ENCODE peak calls at places on chromosomes 5 and 9, in six cellular contexts. One of them, this sample, is unnamed.

GRCh38 chr9:108151161-108151586 is 661.6 kb upstream of the KLF4 start:
- DNase-seq in stimulated activated naive B cell treated with anti-CD40 and anti-IgM and Interleukin-4, amounts not matched to agents 10 μg/mL and 1 μg/mL and 100 μg/mL, for 72 hours: no peak
- DNase-seq in HS-27A: peak; percentile 50
- DNase-seq in head of caudate nucleus: no peak
- DNase-seq in AG09319: no peak
- DNase-seq in RWPE1: peak; percentile 36
- DNase-seq in this sample: no peak

GRCh38 chr9:134602547-134603362 is 38.8 kb upstream of the COL5A1 start:
- DNase-seq in RWPE1: peak; percentile 34
- DNase-seq in head of caudate nucleus: no peak
- DNase-seq in HS-27A: peak; percentile 95
- DNase-seq in stimulated activated naive B cell treated with anti-CD40 and anti-IgM and Interleukin-4, amounts not matched to agents 10 μg/mL and 1 μg/mL and 100 μg/mL, for 72 hours: no peak
- DNase-seq in AG09319: peak; percentile 87
- DNase-seq in this sample: no peak

GRCh38 chr5:98424681-98425454 is 348.6 kb upstream of the RGMB start:
- DNase-seq in RWPE1: no peak
- DNase-seq in AG09319: peak; percentile 53
- DNase-seq in head of caudate nucleus: no peak
- DNase-seq in stimulated activated naive B cell treated with anti-CD40 and anti-IgM and Interleukin-4, amounts not matched to agents 10 μg/mL and 1 μg/mL and 100 μg/mL, for 72 hours: no peak
- DNase-seq in HS-27A: no peak
- DNase-seq in this sample: no peak

GRCh38 chr5:74673011-74673790 is 11.8 kb upstream of the HEXB start:
- DNase-seq in AG09319: peak; percentile 18
- DNase-seq in RWPE1: peak; percentile 45
- DNase-seq in head of caudate nucleus: peak; percentile 79
- DNase-seq in HS-27A: no peak
- DNase-seq in stimulated activated naive B cell treated with anti-CD40 and anti-IgM and Interleukin-4, amounts not matched to agents 10 μg/mL and 1 μg/mL and 100 μg/mL, for 72 hours: no peak
- DNase-seq in this sample: peak; percentile 75

GRCh38 chr9:113907282-113907681 is 31.2 kb downstream of the ZNF618 start:
- DNase-seq in stimulated activated naive B cell treated with anti-CD40 and anti-IgM and Interleukin-4, amounts not matched to agents 10 μg/mL and 1 μg/mL and 100 μg/mL, for 72 hours: no peak
- DNase-seq in head of caudate nucleus: no peak
- DNase-seq in AG09319: no peak
- DNase-seq in RWPE1: no peak
- DNase-seq in HS-27A: no peak
- DNase-seq in this sample: no peak

GRCh38 chr9:13443380-13444271 is 164.1 kb upstream of the MPDZ start:
- DNase-seq in head of caudate nucleus: peak; percentile 85
- DNase-seq in RWPE1: no peak
- DNase-seq in AG09319: no peak
- DNase-seq in HS-27A: no peak
- DNase-seq in stimulated activated naive B cell treated with anti-CD40 and anti-IgM and Interleukin-4, amounts not matched to agents 10 μg/mL and 1 μg/mL and 100 μg/mL, for 72 hours: no peak
- DNase-seq in this sample: peak; percentile 80

GRCh38 chr5:76204713-76205112 is 121.5 kb downstream of the SV2C start:
- DNase-seq in RWPE1: peak; percentile 68
- DNase-seq in HS-27A: no peak
- DNase-seq in AG09319: no peak
- DNase-seq in stimulated activated naive B cell treated with anti-CD40 and anti-IgM and Interleukin-4, amounts not matched to agents 10 μg/mL and 1 μg/mL and 100 μg/mL, for 72 hours: no peak
- DNase-seq in head of caudate nucleus: no peak
- DNase-seq in this sample: no peak

GRCh38 chr5:14153932-14154646 is 10.9 kb downstream of the TRIO start:
- DNase-seq in stimulated activated naive B cell treated with anti-CD40 and anti-IgM and Interleukin-4, amounts not matched to agents 10 μg/mL and 1 μg/mL and 100 μg/mL, for 72 hours: no peak
- DNase-seq in AG09319: no peak
- DNase-seq in head of caudate nucleus: peak; percentile 68
- DNase-seq in RWPE1: peak; percentile 61
- DNase-seq in HS-27A: no peak
- DNase-seq in this sample: no peak

GRCh38 chr9:108389056-108389455 is 466.7 kb downstream of the ACTL7B start:
- DNase-seq in AG09319: no peak
- DNase-seq in RWPE1: no peak
- DNase-seq in stimulated activated naive B cell treated with anti-CD40 and anti-IgM and Interleukin-4, amounts not matched to agents 10 μg/mL and 1 μg/mL and 100 μg/mL, for 72 hours: no peak
- DNase-seq in head of caudate nucleus: no peak
- DNase-seq in HS-27A: no peak
- DNase-seq in this sample: no peak

GRCh38 chr9:76619645-76620044 is 144.6 kb upstream of the PCA3 start:
- DNase-seq in HS-27A: no peak
- DNase-seq in AG09319: peak; percentile 19
- DNase-seq in RWPE1: no peak
- DNase-seq in head of caudate nucleus: no peak
- DNase-seq in stimulated activated naive B cell treated with anti-CD40 and anti-IgM and Interleukin-4, amounts not matched to agents 10 μg/mL and 1 μg/mL and 100 μg/mL, for 72 hours: no peak
- DNase-seq in this sample: no peak

GRCh38 chr9:96232539-96233241 is 69.3 kb downstream of the HSD17B3 start:
- DNase-seq in stimulated activated naive B cell treated with anti-CD40 and anti-IgM and Interleukin-4, amounts not matched to agents 10 μg/mL and 1 μg/mL and 100 μg/mL, for 72 hours: no peak
- DNase-seq in HS-27A: no peak
- DNase-seq in AG09319: no peak
- DNase-seq in RWPE1: peak; percentile 82
- DNase-seq in head of caudate nucleus: peak; percentile 76
- DNase-seq in this sample: no peak

GRCh38 chr5:152642880-152643279 is 237.8 kb upstream of the NMUR2 start:
- DNase-seq in stimulated activated naive B cell treated with anti-CD40 and anti-IgM and Interleukin-4, amounts not matched to agents 10 μg/mL and 1 μg/mL and 100 μg/mL, for 72 hours: no peak
- DNase-seq in HS-27A: no peak
- DNase-seq in AG09319: no peak
- DNase-seq in RWPE1: no peak
- DNase-seq in head of caudate nucleus: no peak
- DNase-seq in this sample: no peak

GRCh38 chr5:111948517-111948916 is 191.5 kb upstream of the NREP start:
- DNase-seq in RWPE1: peak; percentile 57
- DNase-seq in stimulated activated naive B cell treated with anti-CD40 and anti-IgM and Interleukin-4, amounts not matched to agents 10 μg/mL and 1 μg/mL and 100 μg/mL, for 72 hours: no peak
- DNase-seq in AG09319: peak; percentile 86
- DNase-seq in head of caudate nucleus: no peak
- DNase-seq in HS-27A: no peak
- DNase-seq in this sample: no peak

GRCh38 chr9:71895122-71895521 is 15.9 kb downstream of the ABHD17B start:
- DNase-seq in AG09319: no peak
- DNase-seq in HS-27A: no peak
- DNase-seq in stimulated activated naive B cell treated with anti-CD40 and anti-IgM and Interleukin-4, amounts not matched to agents 10 μg/mL and 1 μg/mL and 100 μg/mL, for 72 hours: no peak
- DNase-seq in RWPE1: peak; percentile 39
- DNase-seq in head of caudate nucleus: no peak
- DNase-seq in this sample: no peak

GRCh38 chr9:120712539-120713031 is 1.7 kb downstream of the MEGF9 start:
- DNase-seq in AG09319: no peak
- DNase-seq in HS-27A: no peak
- DNase-seq in head of caudate nucleus: no peak
- DNase-seq in stimulated activated naive B cell treated with anti-CD40 and anti-IgM and Interleukin-4, amounts not matched to agents 10 μg/mL and 1 μg/mL and 100 μg/mL, for 72 hours: no peak
- DNase-seq in RWPE1: no peak
- DNase-seq in this sample: no peak

GRCh38 chr5:177194278-177194677 is 60.7 kb downstream of the NSD1 start:
- DNase-seq in RWPE1: peak; percentile 86
- DNase-seq in head of caudate nucleus: peak; percentile 56
- DNase-seq in HS-27A: peak; percentile 79
- DNase-seq in stimulated activated naive B cell treated with anti-CD40 and anti-IgM and Interleukin-4, amounts not matched to agents 10 μg/mL and 1 μg/mL and 100 μg/mL, for 72 hours: no peak
- DNase-seq in AG09319: peak; percentile 90
- DNase-seq in this sample: peak; percentile 35

GRCh38 chr5:11128021-11128420 is 367.0 kb upstream of the DAP start:
- DNase-seq in HS-27A: no peak
- DNase-seq in head of caudate nucleus: no peak
- DNase-seq in RWPE1: no peak
- DNase-seq in stimulated activated naive B cell treated with anti-CD40 and anti-IgM and Interleukin-4, amounts not matched to agents 10 μg/mL and 1 μg/mL and 100 μg/mL, for 72 hours: no peak
- DNase-seq in AG09319: no peak
- DNase-seq in this sample: no peak

GRCh38 chr9:131627846-131628820 is 82.8 kb downstream of the PRRT1B start:
- DNase-seq in HS-27A: no peak
- DNase-seq in RWPE1: no peak
- DNase-seq in AG09319: no peak
- DNase-seq in stimulated activated naive B cell treated with anti-CD40 and anti-IgM and Interleukin-4, amounts not matched to agents 10 μg/mL and 1 μg/mL and 100 μg/mL, for 72 hours: peak; percentile 69
- DNase-seq in head of caudate nucleus: no peak
- DNase-seq in this sample: no peak

GRCh38 chr9:133225171-133226011 is 16.3 kb upstream of the OBP2B start:
- DNase-seq in HS-27A: no peak
- DNase-seq in stimulated activated naive B cell treated with anti-CD40 and anti-IgM and Interleukin-4, amounts not matched to agents 10 μg/mL and 1 μg/mL and 100 μg/mL, for 72 hours: no peak
- DNase-seq in head of caudate nucleus: no peak
- DNase-seq in AG09319: no peak
- DNase-seq in RWPE1: no peak
- DNase-seq in this sample: no peak

GRCh38 chr5:59833448-59833847 is 60.1 kb downstream of the PDE4D start:
- DNase-seq in HS-27A: no peak
- DNase-seq in RWPE1: no peak
- DNase-seq in head of caudate nucleus: no peak
- DNase-seq in AG09319: no peak
- DNase-seq in stimulated activated naive B cell treated with anti-CD40 and anti-IgM and Interleukin-4, amounts not matched to agents 10 μg/mL and 1 μg/mL and 100 μg/mL, for 72 hours: no peak
- DNase-seq in this sample: no peak

GRCh38 chr9:93132946-93133640 is 958 bp downstream of the NINJ1 start:
- DNase-seq in RWPE1: peak; percentile 51
- DNase-seq in head of caudate nucleus: peak; percentile 61
- DNase-seq in HS-27A: no peak
- DNase-seq in stimulated activated naive B cell treated with anti-CD40 and anti-IgM and Interleukin-4, amounts not matched to agents 10 μg/mL and 1 μg/mL and 100 μg/mL, for 72 hours: no peak
- DNase-seq in AG09319: no peak
- DNase-seq in this sample: no peak

GRCh38 chr9:2055203-2055658 is 40.1 kb downstream of the SMARCA2 start:
- DNase-seq in HS-27A: no peak
- DNase-seq in head of caudate nucleus: no peak
- DNase-seq in RWPE1: no peak
- DNase-seq in stimulated activated naive B cell treated with anti-CD40 and anti-IgM and Interleukin-4, amounts not matched to agents 10 μg/mL and 1 μg/mL and 100 μg/mL, for 72 hours: no peak
- DNase-seq in AG09319: no peak
- DNase-seq in this sample: peak; percentile 52

GRCh38 chr5:90909091-90909503 is 350.5 kb downstream of the ADGRV1 start:
- DNase-seq in AG09319: peak; percentile 32
- DNase-seq in stimulated activated naive B cell treated with anti-CD40 and anti-IgM and Interleukin-4, amounts not matched to agents 10 μg/mL and 1 μg/mL and 100 μg/mL, for 72 hours: no peak
- DNase-seq in head of caudate nucleus: no peak
- DNase-seq in HS-27A: no peak
- DNase-seq in RWPE1: no peak
- DNase-seq in this sample: no peak

GRCh38 chr9:116901260-116901659 is 214.2 kb downstream of the TRIM32 start:
- DNase-seq in HS-27A: no peak
- DNase-seq in head of caudate nucleus: no peak
- DNase-seq in stimulated activated naive B cell treated with anti-CD40 and anti-IgM and Interleukin-4, amounts not matched to agents 10 μg/mL and 1 μg/mL and 100 μg/mL, for 72 hours: no peak
- DNase-seq in RWPE1: no peak
- DNase-seq in AG09319: no peak
- DNase-seq in this sample: no peak

GRCh38 chr9:133351526-133351907 is 3.5 kb downstream of the RPL7A start:
- DNase-seq in stimulated activated naive B cell treated with anti-CD40 and anti-IgM and Interleukin-4, amounts not matched to agents 10 μg/mL and 1 μg/mL and 100 μg/mL, for 72 hours: no peak
- DNase-seq in RWPE1: no peak
- DNase-seq in HS-27A: no peak
- DNase-seq in head of caudate nucleus: no peak
- DNase-seq in AG09319: no peak
- DNase-seq in this sample: no peak

GRCh38 chr9:137761032-137761431 is 116.5 kb upstream of the CACNA1B start:
- DNase-seq in AG09319: no peak
- DNase-seq in HS-27A: no peak
- DNase-seq in stimulated activated naive B cell treated with anti-CD40 and anti-IgM and Interleukin-4, amounts not matched to agents 10 μg/mL and 1 μg/mL and 100 μg/mL, for 72 hours: peak; percentile 77
- DNase-seq in head of caudate nucleus: no peak
- DNase-seq in RWPE1: no peak
- DNase-seq in this sample: peak; percentile 52

GRCh38 chr5:141564216-141564692 is 54.5 kb downstream of the DIAPH1 start:
- DNase-seq in RWPE1: peak; percentile 80
- DNase-seq in HS-27A: peak; percentile 61
- DNase-seq in AG09319: peak; percentile 89
- DNase-seq in stimulated activated naive B cell treated with anti-CD40 and anti-IgM and Interleukin-4, amounts not matched to agents 10 μg/mL and 1 μg/mL and 100 μg/mL, for 72 hours: peak; percentile 58
- DNase-seq in head of caudate nucleus: peak; percentile 89
- DNase-seq in this sample: peak; percentile 92

GRCh38 chr5:58357799-58358198 is 102.1 kb downstream of the PLK2 start:
- DNase-seq in stimulated activated naive B cell treated with anti-CD40 and anti-IgM and Interleukin-4, amounts not matched to agents 10 μg/mL and 1 μg/mL and 100 μg/mL, for 72 hours: no peak
- DNase-seq in head of caudate nucleus: no peak
- DNase-seq in HS-27A: no peak
- DNase-seq in RWPE1: no peak
- DNase-seq in AG09319: no peak
- DNase-seq in this sample: no peak

GRCh38 chr9:22169243-22169642 is 160.1 kb upstream of the CDKN2B start:
- DNase-seq in AG09319: no peak
- DNase-seq in stimulated activated naive B cell treated with anti-CD40 and anti-IgM and Interleukin-4, amounts not matched to agents 10 μg/mL and 1 μg/mL and 100 μg/mL, for 72 hours: no peak
- DNase-seq in RWPE1: peak; percentile 60
- DNase-seq in HS-27A: no peak
- DNase-seq in head of caudate nucleus: no peak
- DNase-seq in this sample: no peak

GRCh38 chr5:71873202-71873601 is 154.1 kb downstream of the CARTPT start:
- DNase-seq in AG09319: no peak
- DNase-seq in HS-27A: no peak
- DNase-seq in head of caudate nucleus: no peak
- DNase-seq in stimulated activated naive B cell treated with anti-CD40 and anti-IgM and Interleukin-4, amounts not matched to agents 10 μg/mL and 1 μg/mL and 100 μg/mL, for 72 hours: no peak
- DNase-seq in RWPE1: peak; percentile 53
- DNase-seq in this sample: no peak

GRCh38 chr5:132498152-132498551 is 7.6 kb upstream of the IRF1 start:
- DNase-seq in AG09319: no peak
- DNase-seq in head of caudate nucleus: peak; percentile 60
- DNase-seq in RWPE1: peak; percentile 84
- DNase-seq in HS-27A: no peak
- DNase-seq in stimulated activated naive B cell treated with anti-CD40 and anti-IgM and Interleukin-4, amounts not matched to agents 10 μg/mL and 1 μg/mL and 100 μg/mL, for 72 hours: no peak
- DNase-seq in this sample: no peak

GRCh38 chr9:86079421-86080111 is 19.8 kb downstream of the GOLM1 start:
- DNase-seq in HS-27A: no peak
- DNase-seq in AG09319: no peak
- DNase-seq in stimulated activated naive B cell treated with anti-CD40 and anti-IgM and Interleukin-4, amounts not matched to agents 10 μg/mL and 1 μg/mL and 100 μg/mL, for 72 hours: no peak
- DNase-seq in head of caudate nucleus: no peak
- DNase-seq in RWPE1: peak; percentile 91
- DNase-seq in this sample: no peak